ENCODE peak calls at places on chromosome 6, in six cellular contexts. S, M, L, P, K and Z are unnamed samples.

GRCh38 chr6:168307695-168308021 is 11.9 kb downstream of the DACT2 start:
- DNase-seq in S (no peak), M (no peak), L (no peak), P (no peak), K (no peak), Z (no peak)

GRCh38 chr6:6918216-6918983 is 189.4 kb upstream of the RREB1 start:
- DNase-seq in S (peak; percentile 8), M (no peak), L (no peak), P (no peak), K (no peak), Z (no peak)

GRCh38 chr6:111253999-111254778 is 166.9 kb downstream of the SLC16A10 start:
- DNase-seq in S (no peak), M (no peak), L (no peak), P (no peak), K (no peak), Z (no peak)

GRCh38 chr6:148830614-148831013 is 83.8 kb downstream of the UST start:
- DNase-seq in S (no peak), M (no peak), L (no peak), P (no peak), K (no peak), Z (no peak)

GRCh38 chr6:81751388-81752083 is 945 bp downstream of the TENT5A start:
- DNase-seq in S (peak; percentile 37), M (no peak), L (peak; percentile 44), P (peak; percentile 94), K (no peak), Z (peak; percentile 85)

GRCh38 chr6:906920-907319 is 214.0 kb upstream of the EXOC2 start:
- DNase-seq in S (no peak), M (no peak), L (no peak), P (no peak), K (no peak), Z (no peak)

GRCh38 chr6:97563529-97563928 is 280.5 kb upstream of the MMS22L start:
- DNase-seq in S (no peak), M (no peak), L (no peak), P (no peak), K (no peak), Z (no peak)

GRCh38 chr6:38033442-38033982 is 214.0 kb downstream of the ZFAND3 start:
- DNase-seq in S (no peak), M (no peak), L (no peak), P (no peak), K (no peak), Z (no peak)

GRCh38 chr6:24391756-24392405 is 10.9 kb upstream of the MRS2 start:
- DNase-seq in S (no peak), M (no peak), L (no peak), P (no peak), K (no peak), Z (no peak)

GRCh38 chr6:151113641-151114040 is 126.1 kb upstream of the AKAP12 start:
- DNase-seq in S (no peak), M (no peak), L (no peak), P (no peak), K (no peak), Z (no peak)

GRCh38 chr6:102474041-102474807 is 1080.7 kb downstream of the GRIK2 start:
- DNase-seq in S (no peak), M (no peak), L (no peak), P (no peak), K (no peak), Z (no peak)

GRCh38 chr6:31586013-31586412 is at the start of gene LST1:
- DNase-seq in S (no peak), M (no peak), L (no peak), P (no peak), K (no peak), Z (no peak)

GRCh38 chr6:30515967-30516753 is 26.9 kb downstream of the HLA-E start:
- DNase-seq in S (peak; percentile 99), M (peak; percentile 76), L (peak; percentile 87), P (peak; percentile 97), K (peak; percentile 46), Z (peak; percentile 95)
- TF ChIP-seq POLR2AphosphoS5 in S (peak; percentile 97), M (no peak), L (peak; percentile 79), P (peak; percentile 87), K (peak; percentile 42), Z (peak; percentile 74)

DNA sequence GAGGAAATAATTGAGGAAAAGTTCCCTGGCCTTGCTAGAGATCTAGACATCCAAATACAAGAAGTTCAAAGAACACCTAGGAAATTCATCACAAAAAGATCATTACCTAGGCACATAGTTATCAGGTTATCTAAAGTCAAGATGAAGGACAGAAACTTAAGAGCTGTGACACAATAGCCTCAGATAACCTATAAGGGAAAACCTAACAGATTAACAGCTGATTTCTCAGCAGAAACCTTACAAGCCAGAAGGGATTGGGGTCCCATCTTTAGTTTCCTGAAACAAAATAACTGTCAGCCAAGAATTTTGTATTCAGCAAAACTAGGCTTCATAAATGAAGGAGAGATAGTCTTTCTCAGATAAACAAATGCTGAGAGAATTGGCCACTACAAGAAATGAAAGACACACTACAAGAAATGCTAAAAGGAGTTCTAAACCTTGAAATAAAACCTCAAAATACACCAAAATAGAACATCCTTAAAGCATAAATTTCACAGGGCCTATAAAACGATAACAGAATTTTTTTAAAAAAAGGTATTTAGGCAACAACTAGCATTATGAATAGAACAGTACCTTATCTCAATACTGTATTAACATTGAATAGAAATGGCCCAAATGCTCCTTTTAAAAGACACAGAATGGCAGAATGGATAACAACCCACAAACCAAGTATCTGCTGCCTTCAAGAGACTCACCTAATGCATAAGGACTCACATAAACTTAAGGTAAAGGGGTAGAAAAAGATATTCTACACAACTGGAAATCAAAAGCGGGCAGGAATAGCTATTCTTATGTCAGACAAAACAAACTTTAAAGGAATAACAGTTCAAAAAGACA is 9.7 kb downstream of the RNGTT start:
- DNase-seq in S (no peak), M (no peak), L (no peak), P (no peak), K (no peak), Z (no peak)
- H3K9me3 ChIP-seq in S (no peaks in the 10 kb centered on the region), M (no peaks in the 10 kb centered on the region), L (no peaks in the 10 kb centered on the region), P (peaks cover 42% of the 10 kb centered on the region), K (peaks cover 6% of the 10 kb centered on the region), Z (no peaks in the 10 kb centered on the region)

GRCh38 chr6:3193102-3193837 is 34.2 kb downstream of the TUBB2B start:
- DNase-seq in S (no peak), M (no peak), L (no peak), P (no peak), K (no peak), Z (no peak)

GRCh38 chr6:3196770-3197169 is 30.7 kb downstream of the TUBB2B start:
- DNase-seq in S (no peak), M (no peak), L (no peak), P (no peak), K (no peak), Z (no peak)

GRCh38 chr6:3194535-3195376 is 32.7 kb downstream of the TUBB2B start:
- DNase-seq in S (peak; percentile 74), M (peak; percentile 85), L (no peak), P (no peak), K (no peak), Z (no peak)

GRCh38 chr6:3195377-3195694 is 32.1 kb downstream of the TUBB2B start:
- DNase-seq in S (no peak), M (no peak), L (no peak), P (no peak), K (no peak), Z (no peak)

DNA sequence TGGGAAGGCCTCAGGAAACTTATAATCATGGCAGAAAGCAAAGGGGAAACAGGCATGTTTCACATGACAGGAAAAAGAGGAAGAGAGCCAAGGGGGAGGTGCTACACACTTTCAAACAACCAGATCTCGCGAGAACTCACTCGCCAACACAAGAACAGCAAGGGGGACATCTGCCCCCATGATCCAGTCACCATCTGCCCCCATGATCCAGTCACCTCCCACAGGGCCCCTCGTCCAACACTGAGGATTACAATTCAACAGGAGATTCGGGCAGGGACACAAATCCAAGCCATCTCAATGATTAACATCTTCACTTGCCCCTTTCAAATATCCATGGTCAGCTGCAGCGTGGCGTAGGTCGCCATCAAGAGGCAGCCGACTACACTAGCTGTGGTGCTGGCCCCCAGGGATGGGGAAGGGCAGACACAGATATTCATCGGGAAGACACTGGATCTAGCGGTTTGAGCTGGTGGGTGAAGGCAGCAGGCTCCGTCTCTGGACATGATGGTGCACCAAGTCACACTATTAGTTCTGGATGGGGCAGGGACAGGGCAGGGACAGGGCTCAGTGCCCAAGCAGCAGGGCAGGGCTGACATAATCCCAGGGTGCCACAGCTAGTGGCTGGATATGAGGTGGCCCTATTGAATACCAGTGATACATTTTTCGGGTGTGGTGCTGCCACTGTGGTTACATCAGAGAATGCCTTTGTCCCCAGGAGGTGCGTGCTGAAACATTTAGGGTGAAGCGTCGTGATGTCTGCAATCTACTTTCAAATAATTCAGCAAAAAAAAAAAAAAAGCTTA is 31.6 kb downstream of the TUBB2B start:
- DNase-seq in S (no peak), M (peak; percentile 63), L (no peak), P (no peak), K (no peak), Z (no peak)
- TF ChIP-seq POLR2AphosphoS5 in S (no peak), M (no peak), L (no peak), P (no peak), K (no peak), Z (no peak)

GRCh38 chr6:67883500-67884366 is 751.3 kb upstream of the ADGRB3 start:
- DNase-seq in S (no peak), M (no peak), L (no peak), P (no peak), K (no peak), Z (no peak)

GRCh38 chr6:67884442-67884841 is 750.6 kb upstream of the ADGRB3 start:
- DNase-seq in S (no peak), M (no peak), L (no peak), P (no peak), K (no peak), Z (no peak)

GRCh38 chr6:67886036-67886707 is 748.9 kb upstream of the ADGRB3 start:
- DNase-seq in S (no peak), M (no peak), L (no peak), P (no peak), K (no peak), Z (no peak)

GRCh38 chr6:67886840-67887292 is 748.2 kb upstream of the ADGRB3 start:
- DNase-seq in S (no peak), M (no peak), L (no peak), P (no peak), K (no peak), Z (no peak)

GRCh38 chr6:67885081-67886033 is 749.7 kb upstream of the ADGRB3 start:
- DNase-seq in S (no peak), M (no peak), L (no peak), P (no peak), K (no peak), Z (no peak)
- H3K9me3 ChIP-seq in S (peaks cover 4% of the 10 kb centered on the region), M (no peaks in the 10 kb centered on the region), L (no peaks in the 10 kb centered on the region), P (peaks cover 47% of the 10 kb centered on the region), K (no peaks in the 10 kb centered on the region), Z (peaks cover 14% of the 10 kb centered on the region)